ENCODE peak calls at places on chromosomes 2 and 18, in six cellular contexts. T, Y, L, C, S and F are unnamed samples. For H3K27me3 and H3K79me2, the result is how much of the 10 kb centered on the place peaks cover.

GRCh38 chr2:102434655-102435381 is 11.9 kb downstream of the IL18RAP start:
- DNase-seq in T (no peak), L (no peak), S (peak), Y (no peak), C (no peak), F (no peak)

GRCh38 chr2:23359631-23360567 is 25.1 kb upstream of the KLHL29 start:
- DNase-seq in C (no peak), L (no peak), S (no peak), Y (no peak), T (peak), F (no peak)

GRCh38 chr2:191933307-191934105 is 86.6 kb upstream of the CAVIN2 start:
- DNase-seq in C (no peak), Y (no peak), T (no peak), S (peak), L (no peak), F (peak)

GRCh38 chr2:206875701-206876100 is 63.6 kb upstream of the CPO start:
- DNase-seq in L (no peak), S (no peak), T (no peak), Y (peak), C (no peak), F (no peak)

GRCh38 chr2:45354776-45355175 is 256.3 kb downstream of the SRBD1 start:
- DNase-seq in L (no peak), Y (no peak), T (no peak), S (no peak), C (no peak), F (no peak)

GRCh38 chr18:36592282-36592681 is 236.5 kb downstream of the TPGS2 start:
- DNase-seq in Y (no peak), T (no peak), L (no peak), S (peak), C (no peak), F (no peak)

GRCh38 chr2:102119255-102119654 is 23.3 kb upstream of the IL1R1 start:
- DNase-seq in L (no peak), C (no peak), Y (no peak), T (no peak), S (no peak), F (no peak)

GRCh38 chr18:74899554-74899953 is 301.9 kb downstream of the ZNF407 start:
- DNase-seq in S (no peak), L (no peak), T (peak), Y (no peak), C (no peak), F (no peak)

GRCh38 chr18:22066083-22066485 is 103.3 kb upstream of the GATA6 start:
- DNase-seq in C (no peak), S (no peak), T (no peak), Y (peak), L (no peak), F (no peak)

GRCh38 chr2:15191801-15192200 is 369.3 kb downstream of the NBAS start:
- DNase-seq in S (no peak), Y (peak), T (no peak), C (no peak), L (no peak), F (no peak)

GRCh38 chr2:24818721-24819167 is 25.5 kb downstream of the CENPO start:
- DNase-seq in S (no peak), C (peak), Y (no peak), T (no peak), L (no peak), F (no peak)

GRCh38 chr2:136122654-136123053 is 4.7 kb upstream of the CXCR4 start:
- DNase-seq in Y (no peak), C (no peak), S (no peak), L (no peak), T (no peak), F (no peak)

GRCh38 chr2:29000481-29000880 is 19.4 kb downstream of the TOGARAM2 start:
- DNase-seq in L (no peak), Y (no peak), C (peak), T (no peak), S (no peak), F (no peak)

GRCh38 chr18:57801379-57802165 is 1.5 kb downstream of the ATP8B1 start:
- DNase-seq in Y (no peak), L (peak), S (no peak), C (no peak), T (peak), F (no peak)

GRCh38 chr2:113407446-113408099 is 29.9 kb upstream of the ZNG1B start:
- DNase-seq in S (peak), C (no peak), L (no peak), Y (peak), T (peak), F (no peak)

GRCh38 chr2:177872286-177872685 is 200.3 kb downstream of the PDE11A start:
- DNase-seq in T (no peak), C (no peak), S (no peak), Y (no peak), L (no peak), F (no peak)

GRCh38 chr2:33272001-33272400 is 204.4 kb upstream of the RASGRP3 start:
- DNase-seq in T (no peak), L (no peak), C (peak), S (no peak), Y (no peak), F (peak)

GRCh38 chr2:1664698-1665097 is 79.6 kb downstream of the PXDN start:
- DNase-seq in L (no peak), S (no peak), T (no peak), C (no peak), Y (no peak), F (no peak)

GRCh38 chr2:236549165-236549564 is 20.5 kb upstream of the ACKR3 start:
- DNase-seq in T (no peak), S (no peak), L (no peak), Y (peak), C (no peak), F (no peak)

GRCh38 chr2:199979841-199980628 is 24.7 kb downstream of the MAIP1 start:
- DNase-seq in L (peak), S (peak), T (peak), Y (peak), C (peak), F (peak)

GRCh38 chr18:44464401-44465185 is 216.1 kb upstream of the SETBP1 start:
- DNase-seq in S (peak), C (no peak), T (no peak), Y (no peak), L (no peak), F (no peak)

GRCh38 chr18:56770873-56771272 is 119.7 kb downstream of the WDR7 start:
- DNase-seq in Y (no peak), T (no peak), C (no peak), S (no peak), L (no peak), F (no peak)

GRCh38 chr2:80026040-80026729 is 278.4 kb downstream of the LRRTM1 start:
- DNase-seq in Y (no peak), T (no peak), C (no peak), S (no peak), L (no peak), F (no peak)

GRCh38 chr2:27205206-27205605 is 6.6 kb upstream of the ATRAID start:
- DNase-seq in S (no peak), T (no peak), C (no peak), Y (no peak), L (no peak), F (no peak)

GRCh38 chr2:177852389-177852788 is 220.2 kb downstream of the PDE11A start:
- DNase-seq in Y (peak), T (no peak), C (no peak), L (peak), S (no peak), F (no peak)

GRCh38 chr2:13686262-13686661 is 946.3 kb upstream of the LRATD1 start:
- DNase-seq in L (no peak), T (no peak), S (no peak), C (no peak), Y (no peak), F (peak)

GRCh38 chr2:35846-36245 is 10.5 kb downstream of the FAM110C start:
- DNase-seq in T (peak), L (no peak), S (peak), Y (peak), C (no peak), F (no peak)

GRCh38 chr18:6561893-6562292 is 147.2 kb upstream of the L3MBTL4 start:
- DNase-seq in S (no peak), T (peak), L (peak), C (no peak), Y (no peak), F (no peak)

GRCh38 chr2:222751821-222752719 is 80.6 kb downstream of the MOGAT1 start:
- DNase-seq in T (no peak), L (peak), S (no peak), C (peak), Y (no peak), F (no peak)

GRCh38 chr2:118881490-118882129 is 34.2 kb upstream of the EN1 start:
- DNase-seq in Y (peak), S (peak), T (peak), C (peak), L (peak), F (peak)

DNA sequence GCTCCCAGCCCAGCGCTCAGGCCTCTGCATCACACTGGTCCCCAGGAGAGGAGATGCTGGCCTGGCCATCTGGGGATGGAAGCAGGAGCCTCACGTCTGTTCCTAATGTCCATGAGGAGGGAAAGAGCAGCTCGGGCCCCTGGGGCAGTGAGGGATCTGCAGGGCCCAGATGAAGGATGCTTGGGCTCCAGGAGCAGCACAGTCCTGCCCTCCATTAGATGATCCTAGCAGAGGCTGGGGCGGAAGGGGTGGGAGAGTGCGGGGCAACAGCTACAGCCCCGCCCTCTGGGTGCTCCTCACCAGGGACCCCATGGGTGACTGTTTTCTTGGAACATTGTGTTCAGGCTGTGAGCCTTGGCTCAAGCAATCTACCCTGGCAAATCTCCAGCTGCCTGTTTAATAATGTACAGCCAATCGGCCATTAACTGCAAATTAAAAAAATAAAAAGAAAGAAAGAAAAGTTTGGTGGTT is 49.7 kb downstream of the TNS1 start:
- DNase-seq in S (no peak), Y (no peak), L (no peak), C (no peak), T (no peak), F (no peak)
- H3K27me3 ChIP-seq in S (under half), Y (under half), L (under half), C (under half), T (under half), F (under half)

GRCh38 chr2:128276878-128277675 is 41.6 kb downstream of the HS6ST1 start:
- DNase-seq in S (no peak), Y (no peak), L (no peak), T (no peak), C (no peak), F (no peak)

GRCh38 chr2:128277961-128278681 is 40.5 kb downstream of the HS6ST1 start:
- DNase-seq in L (no peak), Y (no peak), S (no peak), C (no peak), T (no peak), F (no peak)

GRCh38 chr2:128279786-128280701 is 38.6 kb downstream of the HS6ST1 start:
- DNase-seq in L (no peak), C (no peak), S (no peak), T (no peak), Y (no peak), F (no peak)

GRCh38 chr2:128280901-128281321 is 37.8 kb downstream of the HS6ST1 start:
- DNase-seq in T (no peak), S (no peak), L (no peak), C (no peak), Y (no peak), F (no peak)

DNA sequence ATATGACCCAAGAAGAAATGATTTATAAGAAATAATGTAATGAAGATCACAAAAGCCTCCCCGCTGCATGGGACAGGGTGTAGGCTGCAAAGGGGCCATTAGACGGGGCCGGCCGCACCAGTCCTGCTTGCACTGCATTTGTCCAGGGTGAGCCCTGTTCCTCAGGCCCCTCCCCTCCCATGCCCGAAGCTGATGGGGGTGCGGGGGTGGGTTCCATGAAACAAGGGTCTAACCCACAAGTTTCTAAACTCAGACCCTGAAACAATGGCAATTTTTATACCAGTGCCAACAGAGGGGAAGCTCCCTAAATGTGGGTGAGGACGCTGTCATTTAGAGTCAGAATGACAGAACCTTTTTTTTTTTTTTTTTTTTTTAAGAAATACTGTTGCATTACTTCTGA is 39.7 kb downstream of the HS6ST1 start:
- DNase-seq in T (no peak), S (no peak), C (no peak), Y (no peak), L (no peak), F (no peak)
- H3K79me2 ChIP-seq in T (under half), S (under half), C (half or more), Y (under half), L (half or more), F (under half)

GRCh38 chr18:59129964-59130703 is 9.6 kb upstream of the SEC11C start:
- DNase-seq in T (no peak), S (no peak), C (no peak), L (no peak), Y (no peak), F (no peak)
- H3K27me3 ChIP-seq in T (half or more), S (under half), C (under half), L (half or more), Y (under half), F (under half)

GRCh38 chr18:14925281-14925709 is 177.3 kb downstream of the ANKRD30B start:
- DNase-seq in L (no peak), S (no peak), T (no peak), Y (no peak), C (peak), F (no peak)

GRCh38 chr18:14930576-14930975 is 182.6 kb downstream of the ANKRD30B start:
- DNase-seq in S (no peak), L (no peak), T (no peak), Y (no peak), C (no peak), F (no peak)

GRCh38 chr18:14930076-14930475 is 182.1 kb downstream of the ANKRD30B start:
- DNase-seq in L (no peak), S (no peak), C (no peak), Y (no peak), T (no peak), F (no peak)

GRCh38 chr18:14927701-14928100 is 179.7 kb downstream of the ANKRD30B start:
- DNase-seq in L (no peak), Y (no peak), S (no peak), C (no peak), T (no peak), F (no peak)

GRCh38 chr18:14928396-14928795 is 180.4 kb downstream of the ANKRD30B start:
- DNase-seq in C (no peak), Y (no peak), L (no peak), T (no peak), S (no peak), F (no peak)
- H3K79me2 ChIP-seq in C (under half), Y (under half), L (under half), T (under half), S (under half), F (under half)

DNA sequence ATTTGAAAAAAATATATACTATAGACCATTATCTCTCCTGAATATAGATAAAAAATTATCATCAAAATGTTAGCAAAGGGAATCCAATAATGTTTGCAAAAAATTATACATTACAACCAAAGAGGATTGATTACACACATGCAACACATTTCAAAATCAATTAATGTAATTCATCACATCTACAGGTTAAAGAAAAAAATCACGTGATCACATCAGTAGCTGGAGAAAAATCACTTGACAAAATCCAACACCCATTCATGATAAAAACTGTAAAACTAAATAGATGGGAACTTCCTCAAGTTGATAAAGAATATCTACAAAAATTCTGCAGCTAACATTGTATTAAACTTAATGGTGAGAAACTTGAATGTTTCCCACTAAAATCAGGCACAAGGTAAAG is 1047.5 kb upstream of the CNTNAP5 start:
- DNase-seq in L (no peak), Y (no peak), T (no peak), S (no peak), C (no peak), F (no peak)
- H3K27me3 ChIP-seq in L (under half), Y (under half), T (under half), S (under half), C (under half), F (under half)

GRCh38 chr18:79678665-79679551 is 695 bp upstream of the CTDP1 start:
- DNase-seq in S (peak), Y (peak), L (peak), C (peak), T (peak), F (peak)
- H3K79me2 ChIP-seq in S (half or more), Y (under half), L (half or more), C (half or more), T (half or more), F (under half)

DNA sequence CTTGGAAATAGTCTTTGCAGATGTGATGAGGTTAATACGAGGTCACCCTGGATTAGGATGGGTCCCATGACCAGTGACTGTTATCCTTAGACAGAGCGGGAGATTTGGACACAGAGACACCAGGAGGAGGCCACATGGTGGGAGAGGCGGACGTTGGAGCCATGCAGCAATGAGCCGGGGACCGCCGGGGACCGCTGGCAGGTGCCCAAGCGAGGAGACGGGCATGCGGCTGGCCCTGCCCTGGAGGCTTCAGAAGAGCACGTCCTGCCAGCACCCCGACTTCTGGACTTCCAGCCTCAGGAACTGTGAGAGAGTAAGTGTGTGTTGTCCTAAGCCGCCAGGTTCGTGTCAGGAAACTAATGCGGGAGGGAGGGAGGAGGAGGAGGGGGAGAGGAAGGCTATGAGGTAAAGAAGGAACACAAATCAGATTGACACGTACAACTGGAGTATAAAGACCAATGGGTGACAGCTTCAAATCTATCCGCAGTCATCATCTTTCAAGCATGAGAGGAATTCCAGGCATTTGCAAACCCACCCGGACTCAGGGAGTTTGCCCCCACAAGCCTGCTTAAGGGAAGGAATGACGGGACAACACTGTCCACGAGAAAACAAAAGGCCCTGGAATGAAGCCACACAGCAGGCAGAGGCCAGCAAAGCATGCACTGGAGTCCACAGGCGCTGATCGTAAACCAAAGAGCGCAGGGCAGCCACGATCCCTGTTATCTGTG is 11.6 kb upstream of the BOK start:
- DNase-seq in S (no peak), C (no peak), T (peak), Y (peak), L (peak), F (no peak)
- H3K27me3 ChIP-seq in S (under half), C (under half), T (under half), Y (under half), L (under half), F (half or more)

GRCh38 chr2:156456616-156457015 is 20.4 kb downstream of the GPD2 start:
- DNase-seq in T (no peak), C (no peak), S (no peak), L (no peak), Y (no peak), F (no peak)

GRCh38 chr2:156457523-156458228 is 21.5 kb downstream of the GPD2 start:
- DNase-seq in T (no peak), L (peak), S (no peak), Y (peak), C (no peak), F (no peak)

GRCh38 chr2:156459720-156460119 is 23.5 kb downstream of the GPD2 start:
- DNase-seq in S (no peak), C (no peak), T (no peak), L (no peak), Y (no peak), F (no peak)

GRCh38 chr2:156455366-156455975 is 19.3 kb downstream of the GPD2 start:
- DNase-seq in Y (no peak), T (peak), S (peak), L (no peak), C (no peak), F (no peak)

GRCh38 chr2:156458229-156458584 is 22.0 kb downstream of the GPD2 start:
- DNase-seq in S (peak), Y (no peak), C (no peak), T (no peak), L (no peak), F (no peak)
- H3K79me2 ChIP-seq in S (half or more), Y (under half), C (under half), T (half or more), L (half or more), F (under half)